ENCODE peak calls at places on chromosome 13, in seven cellular contexts. V is GM13977; I is fibroblast of lung; O is SK-N-SH; N is CD8-positive, alpha-beta T cell; R is psoas muscle; G is colonic mucosa. Y is an unnamed sample.

GRCh38 chr13:27079421-27079958 is 92.1 kb downstream of the USP12 start:
- DNase-seq in N (no peak), O (no peak), R (no peak), G (no peak), V (no peak), I (peak; percentile 39), Y (no peak)

GRCh38 chr13:93716623-93717022 is 490.0 kb downstream of the GPC6 start:
- DNase-seq in N (no peak), R (no peak), I (no peak), O (no peak), G (no peak), V (no peak), Y (no peak)

GRCh38 chr13:34148359-34148758 is 330.4 kb downstream of the RFC3 start:
- DNase-seq in V (no peak), O (no peak), I (no peak), N (no peak), G (no peak), R (no peak), Y (no peak)

GRCh38 chr13:104650426-104650825 is 1584.2 kb upstream of the SLC10A2 start:
- DNase-seq in V (no peak), N (no peak), I (no peak), G (no peak), O (no peak), R (no peak), Y (no peak)

GRCh38 chr13:49097374-49097773 is 121.7 kb downstream of the FNDC3A start:
- DNase-seq in R (no peak), I (peak; percentile 89), V (no peak), G (no peak), N (no peak), O (no peak), Y (no peak)

GRCh38 chr13:23707674-23708073 is 137.5 kb downstream of the TNFRSF19 start:
- DNase-seq in V (no peak), N (no peak), R (no peak), O (no peak), I (peak; percentile 52), G (no peak), Y (no peak)

GRCh38 chr13:20127263-20127562 is 33.6 kb downstream of the GJA3 start:
- DNase-seq in O (no peak), V (no peak), R (no peak), G (no peak), I (no peak), N (no peak), Y (no peak)

GRCh38 chr13:19957320-19958118 is 1.0 kb upstream of the ZMYM2 start:
- DNase-seq in G (peak; percentile 80), O (peak; percentile 66), I (peak; percentile 85), R (peak; percentile 82), N (peak; percentile 69), V (peak; percentile 72), Y (no peak)

GRCh38 chr13:71242191-71242590 is 624.8 kb downstream of the DACH1 start:
- DNase-seq in N (no peak), I (peak; percentile 39), R (no peak), O (no peak), V (no peak), G (no peak), Y (no peak)

GRCh38 chr13:99955107-99955746 is 16.3 kb downstream of the ZIC5 start:
- DNase-seq in G (no peak), V (no peak), I (no peak), N (no peak), R (no peak), O (no peak), Y (no peak)

GRCh38 chr13:101346942-101347728 is 69.2 kb downstream of the NALCN start:
- DNase-seq in O (no peak), I (peak; percentile 29), R (no peak), N (no peak), V (no peak), G (no peak), Y (no peak)

GRCh38 chr13:43072394-43072793 is 49.0 kb downstream of the DNAJC15 start:
- DNase-seq in G (no peak), V (no peak), R (peak; percentile 59), O (no peak), I (peak; percentile 51), N (no peak), Y (no peak)

GRCh38 chr13:75788494-75788991 is 152.4 kb downstream of the LMO7 start:
- DNase-seq in I (peak; percentile 90), V (no peak), O (no peak), N (no peak), R (peak; percentile 61), G (peak; percentile 74), Y (no peak)

GRCh38 chr13:113367020-113367560 is 3.2 kb upstream of the GRTP1 start:
- DNase-seq in V (no peak), N (no peak), I (no peak), R (no peak), G (no peak), O (no peak), Y (no peak)

GRCh38 chr13:30142502-30143211 is 164.7 kb downstream of the KATNAL1 start:
- DNase-seq in V (no peak), R (peak; percentile 60), I (peak; percentile 94), G (no peak), O (peak; percentile 75), N (no peak), Y (no peak)

DNA sequence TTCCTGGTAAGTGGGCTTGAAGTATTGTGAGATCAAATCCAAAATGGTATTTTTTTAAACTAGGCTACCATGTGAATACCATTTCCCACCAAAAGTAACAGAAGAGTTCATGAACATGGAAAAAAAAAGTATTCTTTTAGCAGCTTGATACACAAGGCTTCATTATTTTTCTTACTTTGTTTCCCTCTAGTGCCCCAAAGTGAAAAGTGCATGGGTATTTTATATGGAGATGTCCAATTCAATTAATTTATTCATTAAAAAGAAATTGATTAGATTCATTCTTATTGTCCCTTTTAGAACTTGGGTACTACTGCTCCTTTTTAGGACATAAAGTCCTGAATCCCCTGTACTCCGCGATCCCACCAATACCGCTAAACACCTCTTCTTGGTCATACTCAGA is 28.6 kb upstream of the SCEL start:
- DNase-seq in V (no peak), R (no peak), O (no peak), N (no peak), I (peak; percentile 25), G (no peak), Y (no peak)
- TF ChIP-seq CTCF in V (no peak), R (peak; percentile 30), O (peak; percentile 44), N (no peak), I (no peak), G (no peak), Y (peak; percentile 20)

GRCh38 chr13:110140099-110140498 is 166.9 kb downstream of the COL4A1 start:
- DNase-seq in N (no peak), O (no peak), I (no peak), V (no peak), R (no peak), G (no peak), Y (no peak)

GRCh38 chr13:110137677-110138008 is 169.3 kb downstream of the COL4A1 start:
- DNase-seq in I (no peak), G (peak; percentile 36), R (no peak), N (no peak), V (peak; percentile 78), O (peak; percentile 83), Y (peak; percentile 41)

GRCh38 chr13:110136660-110137585 is 170.0 kb downstream of the COL4A1 start:
- DNase-seq in I (no peak), O (no peak), G (no peak), R (no peak), V (peak; percentile 39), N (no peak), Y (no peak)

GRCh38 chr13:110138700-110139036 is 168.3 kb downstream of the COL4A1 start:
- DNase-seq in I (no peak), O (peak; percentile 60), V (no peak), G (no peak), N (no peak), R (no peak), Y (no peak)

DNA sequence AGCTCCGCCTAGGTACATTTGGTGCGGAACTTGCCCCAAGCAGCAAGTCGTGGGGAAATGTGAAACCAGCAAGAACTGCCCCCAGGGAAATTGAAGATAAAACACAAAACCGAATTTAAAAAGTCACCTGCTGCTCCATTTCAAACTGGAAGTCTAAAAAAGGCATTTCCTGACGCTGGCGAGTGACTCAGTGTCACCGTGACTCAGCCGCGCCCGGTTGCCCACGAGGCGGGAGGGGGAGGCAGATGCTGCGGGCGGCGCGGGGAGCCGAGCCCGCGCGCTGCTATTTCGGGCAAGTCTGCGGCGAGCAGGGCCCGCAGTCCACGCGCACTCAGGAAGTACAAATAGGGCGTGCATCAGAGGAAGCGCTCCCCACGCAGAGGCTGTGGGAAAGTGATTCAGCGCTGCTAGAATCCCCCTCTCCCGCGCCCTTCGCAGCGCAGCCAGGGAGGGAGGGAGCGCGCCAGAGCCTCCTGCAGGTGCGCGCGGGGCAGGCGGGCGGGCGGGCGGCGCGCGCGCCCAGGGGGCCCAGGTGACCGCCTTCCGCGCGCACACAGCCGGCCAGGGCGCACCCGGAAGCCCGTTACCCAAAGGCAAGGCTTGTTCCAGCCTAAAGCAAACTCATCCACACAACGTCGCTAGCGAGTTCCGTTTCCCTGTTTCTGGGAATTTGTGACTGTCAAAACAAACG is 168.8 kb downstream of the COL4A1 start:
- DNase-seq in O (peak; percentile 79), G (peak; percentile 53), I (peak; percentile 60), V (peak; percentile 73), R (peak; percentile 88), N (peak; percentile 2), Y (no peak)
- TF ChIP-seq CTCF in O (no peak), G (no peak), I (no peak), V (no peak), R (no peak), N (no peak), Y (no peak)

GRCh38 chr13:107144432-107144831 is 576.5 kb upstream of the ARGLU1 start:
- DNase-seq in I (peak; percentile 55), O (no peak), G (no peak), N (no peak), V (no peak), R (no peak), Y (no peak)

GRCh38 chr13:107141767-107142166 is 573.8 kb upstream of the ARGLU1 start:
- DNase-seq in V (no peak), G (no peak), R (no peak), N (no peak), I (no peak), O (no peak), Y (no peak)

GRCh38 chr13:107133950-107134349 is 566.0 kb upstream of the ARGLU1 start:
- DNase-seq in I (no peak), V (no peak), R (no peak), O (no peak), G (no peak), N (no peak), Y (no peak)

GRCh38 chr13:107138987-107139386 is 571.0 kb upstream of the ARGLU1 start:
- DNase-seq in N (no peak), I (no peak), V (no peak), G (no peak), R (no peak), O (no peak), Y (no peak)

DNA sequence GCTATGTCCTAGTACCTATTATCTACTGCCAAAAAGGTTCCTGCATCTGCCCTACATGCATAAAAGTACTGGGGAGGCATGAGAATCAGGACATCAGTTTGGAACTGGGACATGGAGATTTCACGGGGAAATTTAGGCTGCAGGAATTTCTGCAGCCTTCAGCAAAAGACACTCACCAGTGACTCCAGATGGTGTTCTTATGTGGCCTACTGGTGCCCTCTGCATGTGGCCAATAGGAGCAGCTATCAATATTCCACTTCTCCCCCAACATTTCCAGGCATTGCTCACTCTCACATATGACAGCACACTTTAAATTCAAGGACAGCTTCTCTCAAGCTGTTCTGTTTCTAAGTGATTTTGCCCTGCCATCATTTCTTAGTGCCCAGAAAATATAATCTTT is 570.5 kb upstream of the ARGLU1 start:
- DNase-seq in O (no peak), I (peak; percentile 15), G (no peak), R (no peak), V (no peak), N (no peak), Y (no peak)
- TF ChIP-seq CTCF in O (no peak), I (no peak), G (no peak), R (no peak), V (no peak), N (no peak), Y (no peak)

GRCh38 chr13:40994581-40995230 is 24.4 kb downstream of the ELF1 start:
- DNase-seq in O (no peak), I (no peak), G (no peak), V (peak; percentile 32), N (no peak), R (no peak), Y (no peak)
- TF ChIP-seq CTCF in O (no peak), I (no peak), G (no peak), V (no peak), N (no peak), R (no peak), Y (no peak)

Y was measured in D721Med.